ENCODE peak calls at places on chromosomes 13 and 19, in four cellular contexts. One of them, this sample, is unnamed.

GRCh38 chr19:42148270-42148669 is 16.0 kb upstream of the POU2F2 start:
- DNase-seq in OCI-LY7: no peak
- DNase-seq in AG10803: no peak
- DNase-seq in stimulated activated CD8-positive, alpha-beta memory T cell treated with anti-CD3 and anti-CD28 coated beads, Interleukin-7, amount 100 ng/mL, for 1 hour: no peak
- DNase-seq in this sample: no peak

GRCh38 chr19:6233051-6233826 is 46.5 kb downstream of the MLLT1 start:
- DNase-seq in OCI-LY7: no peak
- DNase-seq in AG10803: peak; percentile 74
- DNase-seq in stimulated activated CD8-positive, alpha-beta memory T cell treated with anti-CD3 and anti-CD28 coated beads, Interleukin-7, amount 100 ng/mL, for 1 hour: no peak
- DNase-seq in this sample: peak; percentile 67

GRCh38 chr19:15210323-15210774 is 9.6 kb upstream of the NOTCH3 start:
- DNase-seq in OCI-LY7: no peak
- DNase-seq in AG10803: peak; percentile 67
- DNase-seq in stimulated activated CD8-positive, alpha-beta memory T cell treated with anti-CD3 and anti-CD28 coated beads, Interleukin-7, amount 100 ng/mL, for 1 hour: no peak
- DNase-seq in this sample: peak; percentile 94

GRCh38 chr13:99385161-99385560 is 78.0 kb upstream of the GPR183 start:
- DNase-seq in OCI-LY7: no peak
- DNase-seq in AG10803: no peak
- DNase-seq in stimulated activated CD8-positive, alpha-beta memory T cell treated with anti-CD3 and anti-CD28 coated beads, Interleukin-7, amount 100 ng/mL, for 1 hour: no peak
- DNase-seq in this sample: no peak

GRCh38 chr13:72379581-72379980 is 347.8 kb downstream of the MZT1 start:
- DNase-seq in OCI-LY7: no peak
- DNase-seq in AG10803: no peak
- DNase-seq in stimulated activated CD8-positive, alpha-beta memory T cell treated with anti-CD3 and anti-CD28 coated beads, Interleukin-7, amount 100 ng/mL, for 1 hour: no peak
- DNase-seq in this sample: no peak

GRCh38 chr19:55097864-55098715 is 19.3 kb downstream of the PPP1R12C start:
- DNase-seq in OCI-LY7: no peak
- DNase-seq in AG10803: no peak
- DNase-seq in stimulated activated CD8-positive, alpha-beta memory T cell treated with anti-CD3 and anti-CD28 coated beads, Interleukin-7, amount 100 ng/mL, for 1 hour: no peak
- DNase-seq in this sample: no peak

GRCh38 chr19:45402469-45403070 is 2.3 kb downstream of the PPP1R13L start:
- DNase-seq in OCI-LY7: no peak
- DNase-seq in AG10803: peak; percentile 44
- DNase-seq in stimulated activated CD8-positive, alpha-beta memory T cell treated with anti-CD3 and anti-CD28 coated beads, Interleukin-7, amount 100 ng/mL, for 1 hour: no peak
- DNase-seq in this sample: no peak

GRCh38 chr19:31352296-31352781 is 3.1 kb upstream of the TSHZ3 start:
- DNase-seq in OCI-LY7: no peak
- DNase-seq in AG10803: no peak
- DNase-seq in stimulated activated CD8-positive, alpha-beta memory T cell treated with anti-CD3 and anti-CD28 coated beads, Interleukin-7, amount 100 ng/mL, for 1 hour: no peak
- DNase-seq in this sample: no peak

GRCh38 chr13:114106991-114107685 is 25.3 kb downstream of the RASA3 start:
- DNase-seq in OCI-LY7: no peak
- DNase-seq in AG10803: no peak
- DNase-seq in stimulated activated CD8-positive, alpha-beta memory T cell treated with anti-CD3 and anti-CD28 coated beads, Interleukin-7, amount 100 ng/mL, for 1 hour: no peak
- DNase-seq in this sample: no peak

GRCh38 chr19:37997911-37998344 is 90.9 kb downstream of the SIPA1L3 start:
- DNase-seq in OCI-LY7: no peak
- DNase-seq in AG10803: peak; percentile 92
- DNase-seq in stimulated activated CD8-positive, alpha-beta memory T cell treated with anti-CD3 and anti-CD28 coated beads, Interleukin-7, amount 100 ng/mL, for 1 hour: no peak
- DNase-seq in this sample: peak; percentile 97

GRCh38 chr19:8605514-8605913 is 5.0 kb downstream of the ADAMTS10 start:
- DNase-seq in OCI-LY7: no peak
- DNase-seq in AG10803: no peak
- DNase-seq in stimulated activated CD8-positive, alpha-beta memory T cell treated with anti-CD3 and anti-CD28 coated beads, Interleukin-7, amount 100 ng/mL, for 1 hour: no peak
- DNase-seq in this sample: no peak

GRCh38 chr13:33876716-33877394 is 58.9 kb downstream of the RFC3 start:
- DNase-seq in OCI-LY7: no peak
- DNase-seq in AG10803: no peak
- DNase-seq in stimulated activated CD8-positive, alpha-beta memory T cell treated with anti-CD3 and anti-CD28 coated beads, Interleukin-7, amount 100 ng/mL, for 1 hour: no peak
- DNase-seq in this sample: no peak

GRCh38 chr19:3192684-3193083 is 7.0 kb downstream of the NCLN start:
- DNase-seq in OCI-LY7: no peak
- DNase-seq in AG10803: no peak
- DNase-seq in stimulated activated CD8-positive, alpha-beta memory T cell treated with anti-CD3 and anti-CD28 coated beads, Interleukin-7, amount 100 ng/mL, for 1 hour: no peak
- DNase-seq in this sample: no peak

GRCh38 chr13:42696191-42696590 is 85.2 kb upstream of the FAM216B start:
- DNase-seq in OCI-LY7: no peak
- DNase-seq in AG10803: peak; percentile 40
- DNase-seq in stimulated activated CD8-positive, alpha-beta memory T cell treated with anti-CD3 and anti-CD28 coated beads, Interleukin-7, amount 100 ng/mL, for 1 hour: no peak
- DNase-seq in this sample: peak; percentile 77

GRCh38 chr13:95301135-95301946 is at the start of gene ABCC4:
- DNase-seq in OCI-LY7: peak; percentile 72
- DNase-seq in AG10803: peak; percentile 72
- DNase-seq in stimulated activated CD8-positive, alpha-beta memory T cell treated with anti-CD3 and anti-CD28 coated beads, Interleukin-7, amount 100 ng/mL, for 1 hour: peak; percentile 12
- DNase-seq in this sample: peak; percentile 62

GRCh38 chr19:17054746-17055145 is 20.5 kb downstream of the HAUS8 start:
- DNase-seq in OCI-LY7: no peak
- DNase-seq in AG10803: no peak
- DNase-seq in stimulated activated CD8-positive, alpha-beta memory T cell treated with anti-CD3 and anti-CD28 coated beads, Interleukin-7, amount 100 ng/mL, for 1 hour: no peak
- DNase-seq in this sample: no peak

GRCh38 chr13:30002577-30002976 is 152.2 kb upstream of the UBL3 start:
- DNase-seq in OCI-LY7: no peak
- DNase-seq in AG10803: peak; percentile 82
- DNase-seq in stimulated activated CD8-positive, alpha-beta memory T cell treated with anti-CD3 and anti-CD28 coated beads, Interleukin-7, amount 100 ng/mL, for 1 hour: no peak
- DNase-seq in this sample: peak; percentile 90

GRCh38 chr19:58059003-58059671 is at the start of gene ZNF135:
- DNase-seq in OCI-LY7: no peak
- DNase-seq in AG10803: peak; percentile 77
- DNase-seq in stimulated activated CD8-positive, alpha-beta memory T cell treated with anti-CD3 and anti-CD28 coated beads, Interleukin-7, amount 100 ng/mL, for 1 hour: peak; percentile 34
- DNase-seq in this sample: peak; percentile 73

GRCh38 chr19:49857834-49858590 is 7.1 kb downstream of the PTOV1 start:
- DNase-seq in OCI-LY7: peak; percentile 37
- DNase-seq in AG10803: no peak
- DNase-seq in stimulated activated CD8-positive, alpha-beta memory T cell treated with anti-CD3 and anti-CD28 coated beads, Interleukin-7, amount 100 ng/mL, for 1 hour: no peak
- DNase-seq in this sample: no peak

GRCh38 chr19:35468637-35469036 is 20.6 kb downstream of the FFAR2 start:
- DNase-seq in OCI-LY7: peak; percentile 76
- DNase-seq in AG10803: peak; percentile 25
- DNase-seq in stimulated activated CD8-positive, alpha-beta memory T cell treated with anti-CD3 and anti-CD28 coated beads, Interleukin-7, amount 100 ng/mL, for 1 hour: peak; percentile 17
- DNase-seq in this sample: peak; percentile 33

GRCh38 chr13:44294868-44295267 is 78.8 kb upstream of the SERP2 start:
- DNase-seq in OCI-LY7: no peak
- DNase-seq in AG10803: no peak
- DNase-seq in stimulated activated CD8-positive, alpha-beta memory T cell treated with anti-CD3 and anti-CD28 coated beads, Interleukin-7, amount 100 ng/mL, for 1 hour: no peak
- DNase-seq in this sample: no peak